ENCODE peak calls at places on chromosome 13, in nine cellular contexts. One of them, this sample, is unnamed.

GRCh38 chr13:43171489-43171888 is 148.1 kb downstream of the DNAJC15 start:
- DNase-seq in SW480: no peak
- DNase-seq in right cardiac atrium: no peak
- DNase-seq in small intestine: no peak
- DNase-seq in SHP77 treated with DMSO at 0.1 percent for 48 hours: no peak
- DNase-seq in EL: no peak
- DNase-seq in nucleus accumbens: no peak
- DNase-seq in iris pigment epithelial cell: no peak
- DNase-seq in EH: no peak
- DNase-seq in this sample: no peak

GRCh38 chr13:109941951-109942350 is 155.6 kb upstream of the IRS2 start:
- DNase-seq in right cardiac atrium: no peak
- DNase-seq in nucleus accumbens: no peak
- DNase-seq in SW480: no peak
- DNase-seq in SHP77 treated with DMSO at 0.1 percent for 48 hours: no peak
- DNase-seq in EL: peak
- DNase-seq in iris pigment epithelial cell: peak
- DNase-seq in small intestine: no peak
- DNase-seq in EH: peak
- DNase-seq in this sample: peak

GRCh38 chr13:46899801-46900200 is 2.9 kb upstream of the HTR2A start:
- DNase-seq in SW480: no peak
- DNase-seq in EL: no peak
- DNase-seq in EH: no peak
- DNase-seq in iris pigment epithelial cell: no peak
- DNase-seq in nucleus accumbens: no peak
- DNase-seq in SHP77 treated with DMSO at 0.1 percent for 48 hours: no peak
- DNase-seq in small intestine: no peak
- DNase-seq in right cardiac atrium: peak
- DNase-seq in this sample: no peak

GRCh38 chr13:73708393-73708985 is 425.7 kb downstream of the KLF12 start:
- DNase-seq in SW480: peak
- DNase-seq in iris pigment epithelial cell: peak
- DNase-seq in SHP77 treated with DMSO at 0.1 percent for 48 hours: peak
- DNase-seq in EL: peak
- DNase-seq in EH: peak
- DNase-seq in right cardiac atrium: no peak
- DNase-seq in nucleus accumbens: peak
- DNase-seq in small intestine: peak
- DNase-seq in this sample: peak

GRCh38 chr13:50616101-50616500 is 227.4 kb downstream of the DLEU7 start:
- DNase-seq in SW480: no peak
- DNase-seq in small intestine: no peak
- DNase-seq in EH: peak
- DNase-seq in nucleus accumbens: no peak
- DNase-seq in SHP77 treated with DMSO at 0.1 percent for 48 hours: no peak
- DNase-seq in iris pigment epithelial cell: peak
- DNase-seq in EL: peak
- DNase-seq in right cardiac atrium: no peak
- DNase-seq in this sample: peak

GRCh38 chr13:113425931-113426590 is 27.2 kb downstream of the ADPRHL1 start:
- DNase-seq in SW480: no peak
- DNase-seq in small intestine: no peak
- DNase-seq in SHP77 treated with DMSO at 0.1 percent for 48 hours: no peak
- DNase-seq in EL: no peak
- DNase-seq in iris pigment epithelial cell: no peak
- DNase-seq in right cardiac atrium: no peak
- DNase-seq in nucleus accumbens: no peak
- DNase-seq in EH: no peak
- DNase-seq in this sample: no peak

GRCh38 chr13:84400711-84401110 is 518.4 kb upstream of the SLITRK1 start:
- DNase-seq in SW480: peak
- DNase-seq in EH: peak
- DNase-seq in small intestine: no peak
- DNase-seq in iris pigment epithelial cell: peak
- DNase-seq in EL: peak
- DNase-seq in nucleus accumbens: no peak
- DNase-seq in right cardiac atrium: no peak
- DNase-seq in SHP77 treated with DMSO at 0.1 percent for 48 hours: no peak
- DNase-seq in this sample: peak

GRCh38 chr13:44648392-44649117 is 72.4 kb upstream of the TSC22D1 start:
- DNase-seq in EL: no peak
- DNase-seq in iris pigment epithelial cell: peak
- DNase-seq in SW480: no peak
- DNase-seq in small intestine: peak
- DNase-seq in right cardiac atrium: no peak
- DNase-seq in EH: peak
- DNase-seq in SHP77 treated with DMSO at 0.1 percent for 48 hours: no peak
- DNase-seq in nucleus accumbens: no peak
- DNase-seq in this sample: peak

GRCh38 chr13:33494596-33495214 is 209.2 kb upstream of the STARD13 start:
- DNase-seq in SHP77 treated with DMSO at 0.1 percent for 48 hours: no peak
- DNase-seq in EL: peak
- DNase-seq in nucleus accumbens: no peak
- DNase-seq in small intestine: no peak
- DNase-seq in EH: peak
- DNase-seq in iris pigment epithelial cell: peak
- DNase-seq in right cardiac atrium: no peak
- DNase-seq in SW480: peak
- DNase-seq in this sample: peak

GRCh38 chr13:105642511-105642958 is 892.9 kb downstream of the EFNB2 start:
- DNase-seq in EL: peak
- DNase-seq in small intestine: no peak
- DNase-seq in EH: peak
- DNase-seq in nucleus accumbens: no peak
- DNase-seq in iris pigment epithelial cell: peak
- DNase-seq in right cardiac atrium: no peak
- DNase-seq in SW480: no peak
- DNase-seq in SHP77 treated with DMSO at 0.1 percent for 48 hours: no peak
- DNase-seq in this sample: no peak

GRCh38 chr13:35378939-35379338 is 97.5 kb downstream of the MAB21L1 start:
- DNase-seq in EL: no peak
- DNase-seq in small intestine: no peak
- DNase-seq in nucleus accumbens: no peak
- DNase-seq in right cardiac atrium: no peak
- DNase-seq in EH: peak
- DNase-seq in iris pigment epithelial cell: peak
- DNase-seq in SHP77 treated with DMSO at 0.1 percent for 48 hours: no peak
- DNase-seq in SW480: no peak
- DNase-seq in this sample: no peak

GRCh38 chr13:106182404-106182803 is 353.1 kb downstream of the EFNB2 start:
- DNase-seq in nucleus accumbens: no peak
- DNase-seq in iris pigment epithelial cell: peak
- DNase-seq in EL: peak
- DNase-seq in EH: peak
- DNase-seq in SHP77 treated with DMSO at 0.1 percent for 48 hours: no peak
- DNase-seq in right cardiac atrium: no peak
- DNase-seq in small intestine: no peak
- DNase-seq in SW480: peak
- DNase-seq in this sample: peak

GRCh38 chr13:90531744-90532143 is 815.7 kb upstream of the MIR17HG start:
- DNase-seq in nucleus accumbens: no peak
- DNase-seq in right cardiac atrium: no peak
- DNase-seq in SHP77 treated with DMSO at 0.1 percent for 48 hours: no peak
- DNase-seq in iris pigment epithelial cell: no peak
- DNase-seq in EL: no peak
- DNase-seq in small intestine: no peak
- DNase-seq in SW480: no peak
- DNase-seq in EH: no peak
- DNase-seq in this sample: no peak

GRCh38 chr13:72255908-72256307 is 388.9 kb upstream of the DACH1 start:
- DNase-seq in right cardiac atrium: no peak
- DNase-seq in EL: peak
- DNase-seq in nucleus accumbens: no peak
- DNase-seq in iris pigment epithelial cell: peak
- DNase-seq in SHP77 treated with DMSO at 0.1 percent for 48 hours: peak
- DNase-seq in SW480: peak
- DNase-seq in EH: peak
- DNase-seq in small intestine: peak
- DNase-seq in this sample: peak

GRCh38 chr13:92158335-92158734 is 759.9 kb downstream of the GPC5 start:
- DNase-seq in EL: no peak
- DNase-seq in small intestine: no peak
- DNase-seq in SHP77 treated with DMSO at 0.1 percent for 48 hours: no peak
- DNase-seq in right cardiac atrium: no peak
- DNase-seq in nucleus accumbens: no peak
- DNase-seq in EH: no peak
- DNase-seq in SW480: no peak
- DNase-seq in iris pigment epithelial cell: peak
- DNase-seq in this sample: no peak

GRCh38 chr13:30017880-30018279 is 167.5 kb upstream of the UBL3 start:
- DNase-seq in EH: no peak
- DNase-seq in nucleus accumbens: no peak
- DNase-seq in SHP77 treated with DMSO at 0.1 percent for 48 hours: no peak
- DNase-seq in EL: no peak
- DNase-seq in right cardiac atrium: no peak
- DNase-seq in iris pigment epithelial cell: no peak
- DNase-seq in small intestine: no peak
- DNase-seq in SW480: no peak
- DNase-seq in this sample: no peak

GRCh38 chr13:51729853-51730553 is 74.0 kb downstream of the DHRS12 start:
- DNase-seq in nucleus accumbens: no peak
- DNase-seq in EL: peak
- DNase-seq in iris pigment epithelial cell: peak
- DNase-seq in right cardiac atrium: peak
- DNase-seq in SHP77 treated with DMSO at 0.1 percent for 48 hours: no peak
- DNase-seq in small intestine: peak
- DNase-seq in SW480: no peak
- DNase-seq in EH: peak
- DNase-seq in this sample: peak

GRCh38 chr13:26819067-26819466 is 58.5 kb upstream of the GPR12 start:
- DNase-seq in iris pigment epithelial cell: no peak
- DNase-seq in SHP77 treated with DMSO at 0.1 percent for 48 hours: no peak
- DNase-seq in right cardiac atrium: no peak
- DNase-seq in small intestine: no peak
- DNase-seq in nucleus accumbens: no peak
- DNase-seq in EH: no peak
- DNase-seq in EL: no peak
- DNase-seq in SW480: no peak
- DNase-seq in this sample: no peak

GRCh38 chr13:48295271-48295670 is 8.3 kb upstream of the RB1 start:
- DNase-seq in nucleus accumbens: no peak
- DNase-seq in SHP77 treated with DMSO at 0.1 percent for 48 hours: no peak
- DNase-seq in iris pigment epithelial cell: no peak
- DNase-seq in EL: no peak
- DNase-seq in right cardiac atrium: no peak
- DNase-seq in SW480: no peak
- DNase-seq in EH: no peak
- DNase-seq in small intestine: no peak
- DNase-seq in this sample: no peak

GRCh38 chr13:59103004-59103768 is 1060.5 kb downstream of the DIAPH3 start:
- DNase-seq in nucleus accumbens: no peak
- DNase-seq in small intestine: no peak
- DNase-seq in SHP77 treated with DMSO at 0.1 percent for 48 hours: no peak
- DNase-seq in EL: no peak
- DNase-seq in EH: no peak
- DNase-seq in iris pigment epithelial cell: peak
- DNase-seq in right cardiac atrium: no peak
- DNase-seq in SW480: no peak
- DNase-seq in this sample: peak

GRCh38 chr13:24921003-24921402 is 157.0 kb downstream of the RNF17 start:
- DNase-seq in EL: no peak
- DNase-seq in SW480: peak
- DNase-seq in EH: no peak
- DNase-seq in right cardiac atrium: no peak
- DNase-seq in SHP77 treated with DMSO at 0.1 percent for 48 hours: no peak
- DNase-seq in nucleus accumbens: no peak
- DNase-seq in iris pigment epithelial cell: no peak
- DNase-seq in small intestine: no peak
- DNase-seq in this sample: no peak

GRCh38 chr13:43133792-43134191 is 110.4 kb downstream of the DNAJC15 start:
- DNase-seq in SHP77 treated with DMSO at 0.1 percent for 48 hours: no peak
- DNase-seq in iris pigment epithelial cell: no peak
- DNase-seq in small intestine: peak
- DNase-seq in EH: no peak
- DNase-seq in nucleus accumbens: no peak
- DNase-seq in right cardiac atrium: no peak
- DNase-seq in EL: no peak
- DNase-seq in SW480: no peak
- DNase-seq in this sample: no peak

GRCh38 chr13:79451500-79451962 is 29.4 kb upstream of the NDFIP2 start:
- DNase-seq in EH: peak
- DNase-seq in SW480: peak
- DNase-seq in SHP77 treated with DMSO at 0.1 percent for 48 hours: no peak
- DNase-seq in right cardiac atrium: no peak
- DNase-seq in iris pigment epithelial cell: peak
- DNase-seq in EL: peak
- DNase-seq in nucleus accumbens: peak
- DNase-seq in small intestine: peak
- DNase-seq in this sample: peak

GRCh38 chr13:74037762-74038161 is 96.4 kb downstream of the KLF12 start:
- DNase-seq in nucleus accumbens: no peak
- DNase-seq in EH: no peak
- DNase-seq in small intestine: no peak
- DNase-seq in SW480: no peak
- DNase-seq in EL: no peak
- DNase-seq in right cardiac atrium: no peak
- DNase-seq in SHP77 treated with DMSO at 0.1 percent for 48 hours: no peak
- DNase-seq in iris pigment epithelial cell: no peak
- DNase-seq in this sample: no peak

GRCh38 chr13:51799261-51799660 is 4.7 kb downstream of the DHRS12 start:
- DNase-seq in right cardiac atrium: no peak
- DNase-seq in EL: no peak
- DNase-seq in SW480: no peak
- DNase-seq in nucleus accumbens: no peak
- DNase-seq in iris pigment epithelial cell: no peak
- DNase-seq in small intestine: no peak
- DNase-seq in SHP77 treated with DMSO at 0.1 percent for 48 hours: no peak
- DNase-seq in EH: no peak
- DNase-seq in this sample: no peak

GRCh38 chr13:24313449-24313848 is 4.1 kb downstream of the C1QTNF9 start:
- DNase-seq in SHP77 treated with DMSO at 0.1 percent for 48 hours: no peak
- DNase-seq in small intestine: no peak
- DNase-seq in SW480: no peak
- DNase-seq in nucleus accumbens: no peak
- DNase-seq in EH: peak
- DNase-seq in EL: no peak
- DNase-seq in iris pigment epithelial cell: no peak
- DNase-seq in right cardiac atrium: no peak
- DNase-seq in this sample: peak

GRCh38 chr13:111215081-111216047 is 100.3 kb downstream of the ARHGEF7 start:
- DNase-seq in SW480: no peak
- DNase-seq in EH: no peak
- DNase-seq in EL: no peak
- DNase-seq in right cardiac atrium: no peak
- DNase-seq in nucleus accumbens: no peak
- DNase-seq in SHP77 treated with DMSO at 0.1 percent for 48 hours: peak
- DNase-seq in small intestine: no peak
- DNase-seq in iris pigment epithelial cell: no peak
- DNase-seq in this sample: no peak

GRCh38 chr13:63396746-63397145 is 1981.1 kb upstream of the PCDH20 start:
- DNase-seq in SHP77 treated with DMSO at 0.1 percent for 48 hours: no peak
- DNase-seq in iris pigment epithelial cell: no peak
- DNase-seq in EH: no peak
- DNase-seq in SW480: no peak
- DNase-seq in small intestine: no peak
- DNase-seq in right cardiac atrium: no peak
- DNase-seq in EL: no peak
- DNase-seq in nucleus accumbens: no peak
- DNase-seq in this sample: no peak

This sample was measured in AG10803.